ENCODE peak calls at places on chromosomes 13 and 19, in ten cellular contexts. F is spleen, I is IMR-90, U is body of pancreas, R is ovary, H is breast epithelium, G is upper lobe of left lung, E is right lobe of liver, P is suprapubic skin, N is tibial nerve. L is an unnamed sample.
A peak's percentile ranks its signal among the peaks of the same experiment; 100 is the strongest.

GRCh38 chr13:43573361-43573740 is 213.4 kb downstream of the ENOX1 start:
- DNase-seq in F (no peak), I (no peak), U (no peak), R (no peak), H (no peak), G (no peak), E (no peak), P (no peak), N (no peak), L (no peak)

GRCh38 chr13:72651196-72651595 is 76.2 kb downstream of the MZT1 start:
- DNase-seq in F (no peak), I (no peak), U (no peak), R (no peak), H (no peak), G (no peak), E (no peak), P (no peak), N (no peak), L (no peak)

GRCh38 chr13:90498816-90499215 is 848.7 kb upstream of the MIR17HG start:
- DNase-seq in F (no peak), I (no peak), U (no peak), R (no peak), H (no peak), G (no peak), E (no peak), P (no peak), N (no peak), L (no peak)

GRCh38 chr13:79776538-79776937 is 295.6 kb downstream of the NDFIP2 start:
- DNase-seq in F (no peak), I (peak; percentile 50), U (no peak), R (no peak), H (no peak), G (no peak), E (no peak), P (no peak), N (no peak), L (no peak)

GRCh38 chr19:58578430-58578925 is 5.3 kb upstream of the MZF1 start:
- DNase-seq in F (no peak), I (no peak), U (no peak), R (no peak), H (no peak), G (no peak), E (no peak), P (no peak), N (no peak), L (no peak)

GRCh38 chr19:33409035-33409434 is 35.5 kb downstream of the CEBPG start:
- DNase-seq in F (peak; percentile 39), I (no peak), U (no peak), R (no peak), H (no peak), G (no peak), E (peak; percentile 46), P (no peak), N (no peak), L (no peak)

GRCh38 chr19:49110567-49110966 is 3.6 kb upstream of the LIN7B start:
- DNase-seq in F (no peak), I (peak; percentile 62), U (no peak), R (no peak), H (no peak), G (no peak), E (no peak), P (no peak), N (no peak), L (no peak)

GRCh38 chr19:54462072-54462712 is 1.4 kb downstream of the LENG9 start:
- DNase-seq in F (peak; percentile 87), I (no peak), U (peak; percentile 75), R (no peak), H (no peak), G (no peak), E (peak; percentile 63), P (peak; percentile 82), N (no peak), L (no peak)

GRCh38 chr13:60158321-60158801 is 5.4 kb downstream of the DIAPH3 start:
- DNase-seq in F (no peak), I (no peak), U (no peak), R (no peak), H (no peak), G (no peak), E (no peak), P (no peak), N (no peak), L (no peak)

GRCh38 chr19:40165362-40165937 is 25.8 kb upstream of the MAP3K10 start:
- DNase-seq in F (peak; percentile 90), I (no peak), U (peak; percentile 17), R (no peak), H (no peak), G (no peak), E (no peak), P (peak; percentile 73), N (no peak), L (peak; percentile 35)

GRCh38 chr19:8204961-8205360 is 4.2 kb upstream of the CERS4 start:
- DNase-seq in F (no peak), I (no peak), U (peak; percentile 97), R (no peak), H (peak; percentile 67), G (no peak), E (no peak), P (no peak), N (no peak), L (peak; percentile 94)

GRCh38 chr13:40170982-40171381 is 495.5 kb downstream of the FOXO1 start:
- DNase-seq in F (no peak), I (no peak), U (no peak), R (no peak), H (no peak), G (no peak), E (no peak), P (no peak), N (no peak), L (no peak)

GRCh38 chr19:57269515-57270250 is 10.6 kb upstream of the ZNF460 start:
- DNase-seq in F (no peak), I (peak; percentile 96), U (no peak), R (no peak), H (no peak), G (no peak), E (no peak), P (no peak), N (no peak), L (no peak)

GRCh38 chr13:106143930-106144709 is 391.3 kb downstream of the EFNB2 start:
- DNase-seq in F (no peak), I (no peak), U (peak; percentile 45), R (no peak), H (no peak), G (no peak), E (no peak), P (no peak), N (no peak), L (peak; percentile 12)

GRCh38 chr19:17260842-17261325 is 3.7 kb downstream of the USHBP1 start:
- DNase-seq in F (peak; percentile 97), I (peak; percentile 64), U (peak; percentile 89), R (peak; percentile 78), H (peak; percentile 69), G (peak; percentile 81), E (peak; percentile 88), P (peak; percentile 88), N (peak; percentile 43), L (peak; percentile 79)

GRCh38 chr13:110907951-110908898 is 6.6 kb downstream of the ANKRD10 start:
- DNase-seq in F (no peak), I (peak; percentile 72), U (peak; percentile 75), R (no peak), H (peak; percentile 91), G (no peak), E (no peak), P (no peak), N (no peak), L (peak; percentile 42)

GRCh38 chr19:18496980-18497256 is 25.0 kb downstream of the ELL start:
- DNase-seq in F (no peak), I (no peak), U (no peak), R (no peak), H (no peak), G (no peak), E (no peak), P (no peak), N (no peak), L (no peak)

DNA sequence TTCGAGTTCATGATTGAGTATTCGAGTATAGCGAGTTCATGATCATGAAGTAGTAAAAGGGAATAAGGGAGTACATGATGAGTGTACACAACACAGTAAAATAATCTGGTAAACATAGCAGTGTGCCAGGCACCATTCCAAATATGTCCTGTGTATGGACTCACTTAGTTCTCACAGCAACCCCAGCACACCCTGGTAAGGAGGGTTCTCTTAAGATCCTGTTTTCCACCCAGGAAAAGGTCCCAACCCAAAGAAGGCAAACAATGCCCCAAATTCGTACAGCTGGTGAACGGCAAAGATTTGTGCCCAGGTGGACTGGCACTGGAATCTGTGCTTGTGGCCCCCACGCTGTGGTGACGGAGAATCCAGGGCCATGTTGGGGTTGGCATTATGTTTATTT is 21.4 kb downstream of the HPN start:
- DNase-seq in F (no peak), I (no peak), U (peak; percentile 55), R (no peak), H (no peak), G (no peak), E (no peak), P (no peak), N (no peak), L (no peak)
- TF ChIP-seq POLR2A in F (no peak), I (no peak), U (no peak), R (no peak), H (no peak), G (no peak), E (no peak), P (no peak), N (no peak), L (no peak)

DNA sequence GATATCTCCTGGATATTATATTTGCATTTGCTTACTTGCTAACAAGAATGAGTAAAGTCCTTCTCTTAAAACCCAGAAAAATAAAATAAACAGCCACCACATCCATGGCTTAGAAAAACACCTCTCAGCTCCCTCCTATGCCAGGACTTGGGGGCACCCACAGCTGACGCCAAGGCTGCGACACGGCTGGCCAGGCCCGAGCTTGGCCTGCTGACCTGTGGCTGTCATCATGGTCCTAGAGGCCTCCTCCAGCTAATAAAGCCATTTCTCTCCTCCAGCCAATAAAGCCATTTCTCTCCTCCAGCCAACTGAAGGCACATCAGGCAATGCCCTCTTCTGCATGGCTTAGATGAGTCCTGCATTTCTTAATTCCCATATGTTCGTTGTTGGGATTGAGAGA is 20.9 kb downstream of the C19orf12 start:
- DNase-seq in F (peak; percentile 41), I (no peak), U (no peak), R (no peak), H (no peak), G (no peak), E (no peak), P (no peak), N (no peak), L (no peak)
- H3K27ac ChIP-seq in F (no peak overlapping the region), I (peak overlapping the region; percentile 3), U (no peak overlapping the region), R (no peak overlapping the region), H (no peak overlapping the region), G (no peak overlapping the region), E (no peak overlapping the region), P (no peak overlapping the region), N (peak overlapping the region; percentile 67), L (no peak overlapping the region)

GRCh38 chr13:67099494-67099893 is 130.6 kb downstream of the PCDH9 start:
- DNase-seq in F (no peak), I (no peak), U (no peak), R (no peak), H (no peak), G (no peak), E (no peak), P (no peak), N (no peak), L (no peak)
- H3K4me3 ChIP-seq in F (no peak overlapping the region), I (no peak overlapping the region), U (no peak overlapping the region), R (no peak overlapping the region), H (no peak overlapping the region), G (no peak overlapping the region), E (no peak overlapping the region), P (no peak overlapping the region), N (no peak overlapping the region), L (no peak overlapping the region)

GRCh38 chr19:16078759-16079707 is 2.7 kb downstream of the TPM4 start:
- DNase-seq in F (peak; percentile 73), I (peak; percentile 98), U (peak; percentile 58), R (peak; percentile 80), H (peak; percentile 91), G (no peak), E (no peak), P (peak; percentile 83), N (peak; percentile 69), L (peak; percentile 37)
- TF ChIP-seq POLR2A in F (no peak), I (peak; percentile 89), U (no peak), R (no peak), H (peak; percentile 2), G (no peak), E (peak; percentile 53), P (no peak), N (peak; percentile 45), L (no peak)

L was measured in thyroid gland.